ENCODE peak calls at places on chromosomes 5 and 9, in eight cellular contexts. One of them, this sample, is unnamed.

GRCh38 chr5:111254613-111255012 is 30.4 kb downstream of the CAMK4 start:
- DNase-seq in stomach: no peak
- DNase-seq in breast epithelium: no peak
- DNase-seq in tibial nerve: no peak
- DNase-seq in mesendoderm: no peak
- DNase-seq in IMR-90: peak
- DNase-seq in fibroblast of lung: peak
- DNase-seq in endothelial cell of umbilical vein: no peak
- DNase-seq in this sample: peak

GRCh38 chr9:129505270-129505881 is 115.5 kb downstream of the C9orf50 start:
- DNase-seq in stomach: no peak
- DNase-seq in breast epithelium: no peak
- DNase-seq in tibial nerve: no peak
- DNase-seq in mesendoderm: no peak
- DNase-seq in IMR-90: no peak
- DNase-seq in fibroblast of lung: no peak
- DNase-seq in endothelial cell of umbilical vein: no peak
- DNase-seq in this sample: no peak

GRCh38 chr5:39106332-39106731 is 32.1 kb upstream of the RICTOR start:
- DNase-seq in stomach: no peak
- DNase-seq in breast epithelium: no peak
- DNase-seq in tibial nerve: no peak
- DNase-seq in mesendoderm: no peak
- DNase-seq in IMR-90: peak
- DNase-seq in fibroblast of lung: no peak
- DNase-seq in endothelial cell of umbilical vein: no peak
- DNase-seq in this sample: no peak

GRCh38 chr5:43191740-43192557 is at the start of gene NIM1K:
- DNase-seq in stomach: peak
- DNase-seq in breast epithelium: peak
- DNase-seq in tibial nerve: peak
- DNase-seq in mesendoderm: peak
- DNase-seq in IMR-90: peak
- DNase-seq in fibroblast of lung: peak
- DNase-seq in endothelial cell of umbilical vein: peak
- DNase-seq in this sample: peak

GRCh38 chr9:69222953-69223352 is 48.9 kb downstream of the TJP2 start:
- DNase-seq in stomach: no peak
- DNase-seq in breast epithelium: no peak
- DNase-seq in tibial nerve: no peak
- DNase-seq in mesendoderm: peak
- DNase-seq in IMR-90: no peak
- DNase-seq in fibroblast of lung: no peak
- DNase-seq in endothelial cell of umbilical vein: no peak
- DNase-seq in this sample: no peak

GRCh38 chr9:111582888-111583287 is 16.6 kb downstream of the PTGR1 start:
- DNase-seq in stomach: no peak
- DNase-seq in breast epithelium: no peak
- DNase-seq in tibial nerve: no peak
- DNase-seq in mesendoderm: no peak
- DNase-seq in IMR-90: peak
- DNase-seq in fibroblast of lung: peak
- DNase-seq in endothelial cell of umbilical vein: no peak
- DNase-seq in this sample: no peak

GRCh38 chr5:87125796-87126195 is 141.9 kb upstream of the RASA1 start:
- DNase-seq in stomach: no peak
- DNase-seq in breast epithelium: no peak
- DNase-seq in tibial nerve: no peak
- DNase-seq in mesendoderm: no peak
- DNase-seq in IMR-90: no peak
- DNase-seq in fibroblast of lung: peak
- DNase-seq in endothelial cell of umbilical vein: no peak
- DNase-seq in this sample: no peak

GRCh38 chr9:19441730-19442129 is 32.9 kb downstream of the ACER2 start:
- DNase-seq in stomach: no peak
- DNase-seq in breast epithelium: no peak
- DNase-seq in tibial nerve: no peak
- DNase-seq in mesendoderm: no peak
- DNase-seq in IMR-90: no peak
- DNase-seq in fibroblast of lung: no peak
- DNase-seq in endothelial cell of umbilical vein: peak
- DNase-seq in this sample: no peak

GRCh38 chr5:17314907-17315471 is 97.6 kb downstream of the BASP1 start:
- DNase-seq in stomach: no peak
- DNase-seq in breast epithelium: no peak
- DNase-seq in tibial nerve: no peak
- DNase-seq in mesendoderm: peak
- DNase-seq in IMR-90: no peak
- DNase-seq in fibroblast of lung: peak
- DNase-seq in endothelial cell of umbilical vein: no peak
- DNase-seq in this sample: no peak

GRCh38 chr5:141646026-141646425 is 5.2 kb downstream of the FCHSD1 start:
- DNase-seq in stomach: no peak
- DNase-seq in breast epithelium: no peak
- DNase-seq in tibial nerve: no peak
- DNase-seq in mesendoderm: no peak
- DNase-seq in IMR-90: no peak
- DNase-seq in fibroblast of lung: no peak
- DNase-seq in endothelial cell of umbilical vein: no peak
- DNase-seq in this sample: no peak

GRCh38 chr5:9361835-9362234 is 184.0 kb downstream of the SEMA5A start:
- DNase-seq in stomach: peak
- DNase-seq in breast epithelium: no peak
- DNase-seq in tibial nerve: no peak
- DNase-seq in mesendoderm: peak
- DNase-seq in IMR-90: peak
- DNase-seq in fibroblast of lung: peak
- DNase-seq in endothelial cell of umbilical vein: peak
- DNase-seq in this sample: peak

GRCh38 chr5:67985686-67986387 is 229.7 kb upstream of the PIK3R1 start:
- DNase-seq in stomach: no peak
- DNase-seq in breast epithelium: no peak
- DNase-seq in tibial nerve: no peak
- DNase-seq in mesendoderm: peak
- DNase-seq in IMR-90: peak
- DNase-seq in fibroblast of lung: peak
- DNase-seq in endothelial cell of umbilical vein: no peak
- DNase-seq in this sample: no peak

GRCh38 chr5:135360278-135361274 is 38.5 kb downstream of the MACROH2A1 start:
- DNase-seq in stomach: no peak
- DNase-seq in breast epithelium: no peak
- DNase-seq in tibial nerve: no peak
- DNase-seq in mesendoderm: no peak
- DNase-seq in IMR-90: no peak
- DNase-seq in fibroblast of lung: no peak
- DNase-seq in endothelial cell of umbilical vein: no peak
- DNase-seq in this sample: no peak

GRCh38 chr5:158802941-158803341 is 296.8 kb downstream of the EBF1 start:
- DNase-seq in stomach: no peak
- DNase-seq in breast epithelium: no peak
- DNase-seq in tibial nerve: no peak
- DNase-seq in mesendoderm: no peak
- DNase-seq in IMR-90: peak
- DNase-seq in fibroblast of lung: peak
- DNase-seq in endothelial cell of umbilical vein: no peak
- DNase-seq in this sample: no peak
- H3K4me3 ChIP-seq in stomach: no peak
- H3K4me3 ChIP-seq in breast epithelium: no peak
- H3K4me3 ChIP-seq in tibial nerve: no peak
- H3K4me3 ChIP-seq in mesendoderm: no peak
- H3K4me3 ChIP-seq in IMR-90: no peak
- H3K4me3 ChIP-seq in fibroblast of lung: no peak
- H3K4me3 ChIP-seq in endothelial cell of umbilical vein: no peak
- H3K4me3 ChIP-seq in this sample: no peak

GRCh38 chr5:123881791-123882244 is 369.8 kb downstream of the CSNK1G3 start:
- DNase-seq in stomach: no peak
- DNase-seq in breast epithelium: no peak
- DNase-seq in tibial nerve: no peak
- DNase-seq in mesendoderm: no peak
- DNase-seq in IMR-90: peak
- DNase-seq in fibroblast of lung: peak
- DNase-seq in endothelial cell of umbilical vein: peak
- DNase-seq in this sample: no peak

GRCh38 chr5:123880875-123881274 is 368.9 kb downstream of the CSNK1G3 start:
- DNase-seq in stomach: no peak
- DNase-seq in breast epithelium: no peak
- DNase-seq in tibial nerve: no peak
- DNase-seq in mesendoderm: no peak
- DNase-seq in IMR-90: no peak
- DNase-seq in fibroblast of lung: no peak
- DNase-seq in endothelial cell of umbilical vein: no peak
- DNase-seq in this sample: no peak

GRCh38 chr5:123882305-123882704 is 370.3 kb downstream of the CSNK1G3 start:
- DNase-seq in stomach: no peak
- DNase-seq in breast epithelium: no peak
- DNase-seq in tibial nerve: no peak
- DNase-seq in mesendoderm: no peak
- DNase-seq in IMR-90: no peak
- DNase-seq in fibroblast of lung: no peak
- DNase-seq in endothelial cell of umbilical vein: no peak
- DNase-seq in this sample: no peak

GRCh38 chr5:123879071-123879470 is 367.1 kb downstream of the CSNK1G3 start:
- DNase-seq in stomach: no peak
- DNase-seq in breast epithelium: no peak
- DNase-seq in tibial nerve: no peak
- DNase-seq in mesendoderm: peak
- DNase-seq in IMR-90: no peak
- DNase-seq in fibroblast of lung: no peak
- DNase-seq in endothelial cell of umbilical vein: no peak
- DNase-seq in this sample: no peak

DNA sequence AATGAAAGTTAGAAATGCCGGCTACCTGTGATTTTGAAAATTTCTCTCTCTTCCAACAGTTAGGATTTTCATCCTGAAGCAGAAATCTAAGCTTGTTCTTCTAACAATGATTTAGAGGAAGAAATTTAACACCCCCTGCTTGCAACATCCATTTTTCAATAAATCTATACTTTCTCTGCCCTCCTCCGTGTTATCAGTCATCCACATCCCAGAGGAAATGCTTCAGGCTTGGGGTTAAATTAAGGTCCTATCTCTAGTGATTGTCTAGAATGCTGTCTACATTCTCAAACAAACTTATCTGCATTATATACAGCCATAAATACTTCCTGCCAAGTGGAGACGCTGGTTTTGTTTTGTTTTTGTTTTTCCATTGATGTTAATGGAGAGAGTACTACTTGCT is 371.0 kb downstream of the CSNK1G3 start:
- DNase-seq in stomach: no peak
- DNase-seq in breast epithelium: no peak
- DNase-seq in tibial nerve: no peak
- DNase-seq in mesendoderm: peak
- DNase-seq in IMR-90: no peak
- DNase-seq in fibroblast of lung: peak
- DNase-seq in endothelial cell of umbilical vein: peak
- DNase-seq in this sample: no peak
- H3K4me3 ChIP-seq in stomach: no peak
- H3K4me3 ChIP-seq in breast epithelium: no peak
- H3K4me3 ChIP-seq in tibial nerve: no peak
- H3K4me3 ChIP-seq in mesendoderm: no peak
- H3K4me3 ChIP-seq in IMR-90: no peak
- H3K4me3 ChIP-seq in fibroblast of lung: no peak
- H3K4me3 ChIP-seq in endothelial cell of umbilical vein: peak
- H3K4me3 ChIP-seq in this sample: no peak

DNA sequence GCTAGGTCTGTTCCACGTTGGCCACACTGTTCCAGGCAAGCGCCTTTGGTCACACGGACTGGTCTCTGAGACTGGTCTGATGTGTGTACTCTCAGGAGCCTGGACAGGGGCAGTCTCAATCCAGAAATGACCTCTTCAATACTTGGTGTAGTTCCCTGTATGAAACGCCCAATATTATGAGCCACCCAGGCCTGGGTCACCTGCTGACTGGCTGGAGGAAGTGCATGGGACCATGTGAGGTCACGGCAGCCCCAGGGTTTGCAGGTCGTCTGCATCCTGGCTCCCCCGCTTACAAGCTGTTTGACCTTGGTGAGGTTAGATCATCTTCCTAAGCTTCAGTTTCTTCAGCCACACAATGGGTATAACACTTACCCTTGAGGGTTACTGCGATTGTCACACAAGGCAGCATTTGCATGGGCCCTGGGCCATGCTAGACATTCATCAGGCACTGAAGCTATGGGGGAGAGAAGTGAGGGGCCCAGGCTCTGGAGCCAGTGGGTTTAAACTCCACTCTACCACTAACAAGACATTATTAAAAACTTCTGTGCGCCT is 5.2 kb upstream of the GRHPR start:
- DNase-seq in stomach: no peak
- DNase-seq in breast epithelium: no peak
- DNase-seq in tibial nerve: no peak
- DNase-seq in mesendoderm: no peak
- DNase-seq in IMR-90: no peak
- DNase-seq in fibroblast of lung: no peak
- DNase-seq in endothelial cell of umbilical vein: no peak
- DNase-seq in this sample: no peak
- H3K4me3 ChIP-seq in stomach: no peak
- H3K4me3 ChIP-seq in breast epithelium: no peak
- H3K4me3 ChIP-seq in tibial nerve: no peak
- H3K4me3 ChIP-seq in mesendoderm: no peak
- H3K4me3 ChIP-seq in IMR-90: no peak
- H3K4me3 ChIP-seq in fibroblast of lung: no peak
- H3K4me3 ChIP-seq in endothelial cell of umbilical vein: no peak
- H3K4me3 ChIP-seq in this sample: no peak

GRCh38 chr5:194603-195209 is 3.4 kb downstream of the LRRC14B start:
- DNase-seq in stomach: no peak
- DNase-seq in breast epithelium: no peak
- DNase-seq in tibial nerve: no peak
- DNase-seq in mesendoderm: no peak
- DNase-seq in IMR-90: no peak
- DNase-seq in fibroblast of lung: no peak
- DNase-seq in endothelial cell of umbilical vein: no peak
- DNase-seq in this sample: no peak

GRCh38 chr5:195401-196160 is 4.3 kb downstream of the LRRC14B start:
- DNase-seq in stomach: no peak
- DNase-seq in breast epithelium: no peak
- DNase-seq in tibial nerve: no peak
- DNase-seq in mesendoderm: peak
- DNase-seq in IMR-90: no peak
- DNase-seq in fibroblast of lung: no peak
- DNase-seq in endothelial cell of umbilical vein: no peak
- DNase-seq in this sample: no peak

GRCh38 chr5:192970-193831 is 1.9 kb downstream of the LRRC14B start:
- DNase-seq in stomach: no peak
- DNase-seq in breast epithelium: no peak
- DNase-seq in tibial nerve: no peak
- DNase-seq in mesendoderm: no peak
- DNase-seq in IMR-90: no peak
- DNase-seq in fibroblast of lung: no peak
- DNase-seq in endothelial cell of umbilical vein: no peak
- DNase-seq in this sample: no peak

GRCh38 chr5:192691-192969 is 1.3 kb downstream of the LRRC14B start:
- DNase-seq in stomach: no peak
- DNase-seq in breast epithelium: no peak
- DNase-seq in tibial nerve: no peak
- DNase-seq in mesendoderm: no peak
- DNase-seq in IMR-90: no peak
- DNase-seq in fibroblast of lung: no peak
- DNase-seq in endothelial cell of umbilical vein: no peak
- DNase-seq in this sample: no peak

DNA sequence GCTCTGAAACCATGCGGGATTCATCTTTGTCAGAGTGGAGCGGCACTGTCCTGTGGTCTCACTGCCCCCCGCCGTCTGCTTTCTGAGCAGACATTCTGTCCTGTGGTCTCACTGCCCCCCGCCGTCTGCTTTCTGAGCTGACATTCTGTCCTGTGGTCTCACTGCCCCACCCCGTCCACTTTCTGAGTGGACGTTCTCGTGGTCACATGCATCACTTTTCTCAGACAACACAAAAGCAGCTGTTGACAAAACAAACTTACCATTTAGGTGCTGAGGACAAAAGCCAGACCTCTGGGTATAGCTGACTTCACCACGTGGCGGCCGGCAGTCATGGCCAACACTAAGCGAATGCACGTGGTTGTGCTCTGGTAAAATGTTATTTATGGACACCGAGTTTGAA is 2.8 kb downstream of the LRRC14B start:
- DNase-seq in stomach: no peak
- DNase-seq in breast epithelium: no peak
- DNase-seq in tibial nerve: no peak
- DNase-seq in mesendoderm: no peak
- DNase-seq in IMR-90: no peak
- DNase-seq in fibroblast of lung: no peak
- DNase-seq in endothelial cell of umbilical vein: no peak
- DNase-seq in this sample: no peak
- H3K4me3 ChIP-seq in stomach: no peak
- H3K4me3 ChIP-seq in breast epithelium: no peak
- H3K4me3 ChIP-seq in tibial nerve: no peak
- H3K4me3 ChIP-seq in mesendoderm: no peak
- H3K4me3 ChIP-seq in IMR-90: no peak
- H3K4me3 ChIP-seq in fibroblast of lung: no peak
- H3K4me3 ChIP-seq in endothelial cell of umbilical vein: no peak
- H3K4me3 ChIP-seq in this sample: no peak

This sample was measured in effector memory CD4-positive, alpha-beta T cell.